ENCODE peak calls at places on chromosomes 7 and 10, in four cellular contexts. W is prostate gland, U is right lobe of liver, A is erythroblast. G is an unnamed sample.

GRCh38 chr10:43265799-43266721 is 805 bp downstream of the RASGEF1A start:
- DNase-seq in W (peak), A (no peak), U (peak), G (no peak)

GRCh38 chr7:1087952-1088920 is at the start of gene GPER1:
- DNase-seq in A (no peak), W (peak), U (peak), G (peak)

GRCh38 chr10:13658864-13659685 is 72.3 kb downstream of the PRPF18 start:
- DNase-seq in W (no peak), U (peak), A (no peak), G (no peak)

GRCh38 chr10:5159126-5159525 is 25.8 kb downstream of the AKR1C8 start:
- DNase-seq in U (no peak), W (no peak), A (no peak), G (no peak)

GRCh38 chr10:89283988-89284475 is 17.8 kb upstream of the IFIT2 start:
- DNase-seq in A (no peak), U (no peak), W (no peak), G (no peak)

GRCh38 chr10:30977385-30977784 is 54.3 kb downstream of the ZNF438 start:
- DNase-seq in W (no peak), U (no peak), A (no peak), G (no peak)

GRCh38 chr7:50711271-50712175 is 71.2 kb downstream of the GRB10 start:
- DNase-seq in W (peak), U (no peak), A (peak), G (peak)

GRCh38 chr7:98557538-98558031 is 59.5 kb upstream of the NPTX2 start:
- DNase-seq in A (no peak), U (no peak), W (no peak), G (no peak)

GRCh38 chr10:47311900-47312662 is 10.2 kb upstream of the GDF2 start:
- DNase-seq in U (peak), W (peak), A (peak), G (peak)

GRCh38 chr10:118911361-118911760 is 118.2 kb upstream of the NANOS1 start:
- DNase-seq in U (no peak), W (no peak), A (no peak), G (peak)

GRCh38 chr7:137873979-137874378 is 27.2 kb upstream of the DGKI start:
- DNase-seq in W (no peak), U (no peak), A (no peak), G (no peak)

GRCh38 chr7:55517191-55517633 is 55.1 kb downstream of the VOPP1 start:
- DNase-seq in A (no peak), W (no peak), U (no peak), G (no peak)

GRCh38 chr7:121259826-121260225 is 69.0 kb upstream of the WNT16 start:
- DNase-seq in U (no peak), A (no peak), W (no peak), G (no peak)

GRCh38 chr10:70378122-70378521 is 4.3 kb downstream of the LRRC20 start:
- DNase-seq in W (peak), U (no peak), A (no peak), G (peak)

GRCh38 chr7:72391821-72392377 is 20.2 kb downstream of the CALN1 start:
- DNase-seq in U (no peak), A (no peak), W (no peak), G (no peak)

GRCh38 chr7:140079121-140079536 is 16.4 kb upstream of the PARP12 start:
- DNase-seq in U (no peak), A (peak), W (no peak), G (peak)

GRCh38 chr7:22356855-22357310 is at the start of gene RAPGEF5:
- DNase-seq in W (peak), U (peak), A (peak), G (no peak)

GRCh38 chr10:49299816-49300139 is 808 bp downstream of the C10orf71 start:
- DNase-seq in U (no peak), W (no peak), A (no peak), G (no peak)

GRCh38 chr10:89371987-89372386 is 5.9 kb upstream of the IFIT1B start:
- DNase-seq in U (no peak), A (peak), W (no peak), G (no peak)

GRCh38 chr7:98879198-98879988 is 1.1 kb downstream of the TRRAP start:
- DNase-seq in W (peak), U (peak), A (peak), G (no peak)

GRCh38 chr10:29691564-29692064 is 56.8 kb upstream of the SVIL start:
- DNase-seq in U (no peak), A (no peak), W (no peak), G (peak)

GRCh38 chr10:116733566-116733965 is 8.8 kb downstream of the HSPA12A start:
- DNase-seq in U (no peak), A (no peak), W (no peak), G (no peak)

GRCh38 chr7:73741600-73741999 is 3.0 kb upstream of the ABHD11 start:
- DNase-seq in W (no peak), A (no peak), U (no peak), G (no peak)

GRCh38 chr7:65268782-65269149 is 104.9 kb upstream of the ZNF92 start:
- DNase-seq in A (no peak), U (no peak), W (no peak), G (no peak)

GRCh38 chr7:2617710-2617975 is 14.1 kb upstream of the TTYH3 start:
- DNase-seq in A (no peak), W (no peak), U (no peak), G (no peak)

GRCh38 chr10:33143160-33143728 is 185.2 kb upstream of the ITGB1 start:
- DNase-seq in U (no peak), W (no peak), A (no peak), G (no peak)

GRCh38 chr10:125823663-125824251 is 411 bp downstream of the BCCIP start:
- DNase-seq in W (no peak), U (no peak), A (peak), G (no peak)

GRCh38 chr10:74292871-74293427 is 141.9 kb downstream of the ADK start:
- DNase-seq in A (no peak), U (no peak), W (no peak), G (no peak)

GRCh38 chr10:125086716-125087115 is 73.6 kb downstream of the CTBP2 start:
- DNase-seq in A (no peak), U (no peak), W (no peak), G (no peak)

GRCh38 chr10:123882681-123883445 is 8.7 kb downstream of the CPXM2 start:
- DNase-seq in A (no peak), W (no peak), U (no peak), G (no peak)

GRCh38 chr10:47295411-47295810 is 4.6 kb upstream of the GDF10 start:
- DNase-seq in U (no peak), W (no peak), A (no peak), G (no peak)

GRCh38 chr7:73885975-73886798 is 25.2 kb downstream of the TMEM270 start:
- DNase-seq in A (peak), W (peak), U (no peak), G (no peak)

GRCh38 chr7:11742496-11742895 is 89.5 kb downstream of the THSD7A start:
- DNase-seq in A (no peak), W (no peak), U (no peak), G (peak)

GRCh38 chr10:121444515-121444914 is 153.7 kb downstream of the FGFR2 start:
- DNase-seq in U (no peak), A (no peak), W (no peak), G (no peak)

GRCh38 chr7:150937848-150938561 is 40.1 kb downstream of the KCNH2 start:
- DNase-seq in A (no peak), W (no peak), U (no peak), G (peak)

GRCh38 chr7:121219031-121219430 is 109.8 kb upstream of the WNT16 start:
- DNase-seq in A (no peak), U (no peak), W (no peak), G (no peak)

GRCh38 chr7:157683251-157684156 is 346.7 kb downstream of the DNAJB6 start:
- DNase-seq in U (no peak), A (no peak), W (no peak), G (no peak)

GRCh38 chr10:128062837-128063563 is 63.2 kb downstream of the MKI67 start:
- DNase-seq in W (no peak), A (no peak), U (peak), G (no peak)

GRCh38 chr7:44064791-44065430 is 456 bp downstream of the PGAM2 start:
- DNase-seq in U (peak), A (no peak), W (no peak), G (no peak)

GRCh38 chr7:44066111-44066460 is 719 bp upstream of the PGAM2 start:
- DNase-seq in A (no peak), U (no peak), W (no peak), G (no peak)

GRCh38 chr7:44066494-44067063 is 1.2 kb upstream of the PGAM2 start:
- DNase-seq in W (no peak), U (peak), A (no peak), G (no peak)

GRCh38 chr7:44063894-44064651 is 1.3 kb downstream of the PGAM2 start:
- DNase-seq in A (no peak), U (peak), W (no peak), G (no peak)

DNA sequence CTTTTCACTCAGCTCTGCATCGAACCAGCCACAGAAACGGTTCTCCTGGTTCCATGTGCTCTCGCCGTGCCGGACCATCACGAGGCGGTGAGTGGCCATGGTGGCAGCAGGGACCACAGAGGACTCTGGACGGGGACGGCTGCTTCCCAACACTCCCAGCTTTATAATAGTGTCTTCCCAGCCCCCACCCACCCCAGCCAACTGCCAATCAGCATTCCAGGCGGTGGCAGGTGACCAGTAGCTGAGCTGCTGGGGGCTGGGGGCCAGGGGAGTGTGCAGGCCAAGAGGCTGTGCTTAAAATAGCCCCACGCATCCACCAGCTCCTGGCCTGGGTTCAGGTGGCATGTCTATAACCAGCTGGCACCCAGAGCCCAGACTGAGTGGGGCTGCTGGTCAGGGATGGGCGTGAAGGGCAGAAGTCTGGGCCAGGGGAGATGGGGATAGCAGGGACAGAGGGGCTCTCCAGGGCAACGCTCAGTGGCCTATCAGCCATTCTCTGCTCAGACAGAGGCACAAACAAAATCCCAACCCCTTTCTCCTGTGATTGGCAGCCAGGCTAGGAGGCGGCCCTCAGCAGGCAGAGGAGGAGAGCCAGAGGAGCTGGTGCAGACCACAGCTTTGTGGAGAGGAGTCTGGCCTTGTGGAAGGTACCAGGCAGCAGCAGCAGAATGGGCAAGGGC is at the start of gene PGAM2:
- DNase-seq in W (no peak), A (no peak), U (peak), G (no peak)
- TF ChIP-seq POLR2A in W (no peak), A (no peak), U (no peak), G (peak)

DNA sequence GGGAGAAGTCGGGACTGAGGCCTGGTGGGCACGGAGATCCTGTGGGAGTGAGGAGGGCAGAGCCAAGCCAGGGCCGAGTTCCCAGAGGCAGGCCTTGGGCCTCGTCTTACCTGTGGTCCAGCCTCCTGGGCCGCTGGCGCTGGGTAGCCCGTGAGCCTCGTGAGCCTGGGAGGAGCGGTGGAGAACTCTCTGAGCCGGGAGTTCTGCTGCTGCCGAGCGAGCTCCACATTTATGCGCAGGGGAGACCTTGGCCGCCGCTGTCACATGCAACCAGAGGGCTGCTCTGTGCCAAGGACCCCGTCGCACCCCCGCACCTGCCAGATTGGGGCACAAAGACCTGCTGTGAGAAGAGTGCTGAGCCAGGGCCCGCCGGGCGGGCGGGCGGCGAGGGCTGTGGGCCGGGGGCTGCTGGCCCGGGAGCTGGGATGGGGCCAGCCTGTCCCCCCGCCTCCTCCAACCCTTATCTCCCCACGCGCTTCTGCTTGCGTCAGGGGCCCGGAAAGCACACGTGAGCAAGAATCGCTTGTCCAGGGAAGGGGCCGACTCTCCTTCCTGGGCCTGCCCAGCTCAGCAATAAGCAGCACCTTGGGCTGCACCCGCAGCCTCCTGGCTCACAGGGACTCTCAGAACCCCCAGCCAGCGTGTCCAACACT is 10.2 kb downstream of the VENTX start:
- DNase-seq in W (no peak), A (peak), U (no peak), G (no peak)
- TF ChIP-seq POLR2A in W (no peak), A (no peak), U (no peak), G (no peak)

DNA sequence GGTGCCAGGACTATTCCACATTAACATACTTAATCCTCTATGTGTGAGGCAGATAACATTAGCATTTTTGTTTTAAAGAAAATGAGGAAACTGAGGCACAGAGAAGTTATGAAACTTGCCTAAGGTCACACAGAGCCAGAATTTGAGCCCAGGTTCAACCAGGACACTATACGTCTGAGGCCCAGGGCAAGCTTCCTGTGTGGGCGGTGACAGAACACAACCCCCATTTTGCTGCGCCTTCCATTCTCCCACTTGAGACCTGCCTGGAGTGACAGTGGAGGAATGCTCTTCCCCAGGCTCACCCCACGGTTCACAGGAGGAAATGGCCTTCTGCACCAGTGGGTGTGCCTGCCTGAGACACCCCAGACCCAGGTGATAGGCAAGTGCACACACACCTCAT is 164.1 kb downstream of the SH3PXD2A start:
- DNase-seq in A (no peak), U (no peak), W (no peak), G (no peak)
- TF ChIP-seq POLR2A in A (no peak), U (no peak), W (no peak), G (no peak)

GRCh38 chr10:62635127-62635526 is 169.4 kb upstream of the ADO start:
- DNase-seq in A (no peak), U (no peak), W (no peak), G (no peak)

GRCh38 chr10:62639139-62639538 is 165.4 kb upstream of the ADO start:
- DNase-seq in A (no peak), U (no peak), W (no peak), G (no peak)

GRCh38 chr10:62638062-62638477 is 166.4 kb upstream of the ADO start:
- DNase-seq in W (no peak), A (no peak), U (no peak), G (no peak)

GRCh38 chr10:62636825-62637248 is 167.7 kb upstream of the ADO start:
- DNase-seq in U (no peak), W (no peak), A (no peak), G (no peak)

DNA sequence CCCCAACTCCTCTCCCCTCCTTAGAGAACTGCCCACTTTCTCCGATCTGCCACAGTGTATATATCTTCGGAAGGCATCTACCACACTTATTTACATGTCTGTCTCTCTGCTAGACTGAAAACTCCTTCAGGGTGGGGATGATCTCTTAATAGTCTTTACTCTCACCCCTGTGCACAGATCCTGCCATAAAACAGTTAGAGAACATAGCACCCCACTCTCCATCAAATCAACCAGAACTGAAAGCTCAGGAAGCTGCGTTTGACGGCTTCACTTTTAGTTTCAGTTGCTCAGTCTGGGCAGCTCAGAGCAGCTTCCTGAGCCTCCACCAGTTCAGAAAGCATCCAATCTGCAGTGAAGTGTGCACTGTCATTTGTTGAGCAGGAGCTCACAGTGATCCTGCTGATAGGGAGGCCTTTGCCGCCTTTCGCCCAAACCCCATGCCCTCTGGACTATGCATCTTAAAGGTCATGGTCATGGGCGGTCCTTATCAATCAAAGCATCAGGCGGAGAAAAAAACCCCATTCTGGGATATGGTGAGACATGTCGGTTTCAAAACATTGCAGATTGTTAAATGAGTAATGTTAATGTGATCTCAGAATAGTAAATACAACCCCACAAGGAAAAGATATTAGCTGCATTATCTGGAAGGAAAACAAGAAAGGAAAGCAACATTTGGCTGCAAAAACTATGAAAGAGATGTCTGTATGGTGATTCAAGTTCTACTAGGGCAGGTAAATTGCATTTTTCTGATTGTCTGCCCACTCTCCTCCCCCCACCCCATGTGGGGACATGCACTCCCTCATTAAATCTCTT is 167.1 kb upstream of the ADO start:
- DNase-seq in U (no peak), W (no peak), A (peak), G (no peak)
- TF ChIP-seq POLR2A in U (no peak), W (no peak), A (no peak), G (no peak)

GRCh38 chr10:16817125-16818019 is at the start of gene RSU1:
- DNase-seq in A (peak), W (peak), U (peak), G (peak)
- TF ChIP-seq POLR2A in A (peak), W (peak), U (peak), G (peak)

GRCh38 chr7:24702674-24703235 is 54.5 kb downstream of the GSDME start:
- DNase-seq in A (no peak), U (no peak), W (no peak), G (no peak)

GRCh38 chr7:24701899-24702235 is 55.4 kb downstream of the GSDME start:
- DNase-seq in W (no peak), U (no peak), A (no peak), G (no peak)

GRCh38 chr7:24704311-24704710 is 53.0 kb downstream of the GSDME start:
- DNase-seq in W (no peak), U (no peak), A (no peak), G (no peak)

GRCh38 chr7:24701232-24701898 is 55.9 kb downstream of the GSDME start:
- DNase-seq in U (no peak), A (no peak), W (peak), G (peak)

DNA sequence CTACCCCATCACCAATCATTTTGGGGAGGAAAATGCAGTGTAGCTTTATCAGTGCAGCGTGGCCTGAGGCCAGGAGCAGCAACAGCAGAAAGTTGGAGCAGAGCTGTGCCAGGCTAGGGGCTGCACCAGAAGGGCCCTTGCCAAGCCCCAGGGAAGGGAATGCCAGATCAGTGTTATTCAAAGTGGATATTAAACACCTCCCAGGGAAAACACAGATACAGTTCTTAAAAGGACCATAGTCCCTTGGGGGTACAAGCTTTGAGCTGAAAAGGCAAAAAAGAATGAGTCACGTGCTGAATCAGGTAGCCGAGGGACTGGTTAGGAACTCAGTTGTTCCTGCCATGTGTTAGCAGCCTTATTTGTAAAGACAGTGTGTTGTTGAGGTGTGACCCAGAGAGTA is 54.0 kb downstream of the GSDME start:
- DNase-seq in A (no peak), W (no peak), U (no peak), G (no peak)
- TF ChIP-seq POLR2A in A (no peak), W (no peak), U (no peak), G (no peak)

GRCh38 chr10:77513783-77514331 is 123.8 kb downstream of the KCNMA1 start:
- DNase-seq in A (no peak), U (no peak), W (peak), G (peak)
- TF ChIP-seq POLR2A in A (no peak), U (no peak), W (no peak), G (peak)